ENCODE peak calls at places on chromosomes 13 and 19, in ten cellular contexts. One of them, this sample, is unnamed.

GRCh38 chr19:7554990-7555864 is 19.7 kb downstream of the PNPLA6 start:
- DNase-seq in tibial nerve: no peak
- DNase-seq in HCT116: no peak
- DNase-seq in right atrium auricular region: no peak
- DNase-seq in left lung: no peak
- DNase-seq in uterus: no peak
- DNase-seq in heart right ventricle: no peak
- DNase-seq in heart left ventricle: no peak
- DNase-seq in lower lobe of right lung: peak; percentile 61
- DNase-seq in brain microvascular endothelial cell: no peak
- DNase-seq in this sample: no peak

GRCh38 chr19:860481-861098 is 1.1 kb downstream of the CFD start:
- DNase-seq in tibial nerve: peak; percentile 66
- DNase-seq in HCT116: peak; percentile 73
- DNase-seq in right atrium auricular region: peak; percentile 78
- DNase-seq in left lung: peak; percentile 86
- DNase-seq in uterus: no peak
- DNase-seq in heart right ventricle: no peak
- DNase-seq in heart left ventricle: no peak
- DNase-seq in lower lobe of right lung: peak; percentile 85
- DNase-seq in brain microvascular endothelial cell: no peak
- DNase-seq in this sample: peak; percentile 50

GRCh38 chr19:45958763-45959516 is 14.7 kb downstream of the NOVA2 start:
- DNase-seq in tibial nerve: no peak
- DNase-seq in HCT116: no peak
- DNase-seq in right atrium auricular region: no peak
- DNase-seq in left lung: no peak
- DNase-seq in uterus: no peak
- DNase-seq in heart right ventricle: no peak
- DNase-seq in heart left ventricle: no peak
- DNase-seq in lower lobe of right lung: no peak
- DNase-seq in brain microvascular endothelial cell: no peak
- DNase-seq in this sample: no peak

GRCh38 chr13:36131215-36131930 is at the start of gene DCLK1:
- DNase-seq in tibial nerve: peak; percentile 60
- DNase-seq in HCT116: no peak
- DNase-seq in right atrium auricular region: peak; percentile 69
- DNase-seq in left lung: peak; percentile 82
- DNase-seq in uterus: peak; percentile 62
- DNase-seq in heart right ventricle: peak; percentile 54
- DNase-seq in heart left ventricle: peak; percentile 67
- DNase-seq in lower lobe of right lung: peak; percentile 51
- DNase-seq in brain microvascular endothelial cell: peak; percentile 33
- DNase-seq in this sample: no peak

GRCh38 chr13:73000027-73000674 is 58.7 kb upstream of the KLF5 start:
- DNase-seq in tibial nerve: no peak
- DNase-seq in HCT116: peak; percentile 26
- DNase-seq in right atrium auricular region: no peak
- DNase-seq in left lung: no peak
- DNase-seq in uterus: no peak
- DNase-seq in heart right ventricle: no peak
- DNase-seq in heart left ventricle: no peak
- DNase-seq in lower lobe of right lung: no peak
- DNase-seq in brain microvascular endothelial cell: no peak
- DNase-seq in this sample: no peak

GRCh38 chr19:35031072-35031881 is 1.0 kb downstream of the SCN1B start:
- DNase-seq in tibial nerve: no peak
- DNase-seq in HCT116: no peak
- DNase-seq in right atrium auricular region: no peak
- DNase-seq in left lung: no peak
- DNase-seq in uterus: no peak
- DNase-seq in heart right ventricle: no peak
- DNase-seq in heart left ventricle: peak; percentile 58
- DNase-seq in lower lobe of right lung: no peak
- DNase-seq in brain microvascular endothelial cell: no peak
- DNase-seq in this sample: no peak

GRCh38 chr13:99439048-99439447 is 62.2 kb upstream of the TM9SF2 start:
- DNase-seq in tibial nerve: no peak
- DNase-seq in HCT116: no peak
- DNase-seq in right atrium auricular region: peak; percentile 54
- DNase-seq in left lung: no peak
- DNase-seq in uterus: no peak
- DNase-seq in heart right ventricle: no peak
- DNase-seq in heart left ventricle: no peak
- DNase-seq in lower lobe of right lung: no peak
- DNase-seq in brain microvascular endothelial cell: no peak
- DNase-seq in this sample: no peak

GRCh38 chr19:17751103-17751911 is at the start of gene FCHO1:
- DNase-seq in tibial nerve: peak; percentile 21
- DNase-seq in HCT116: no peak
- DNase-seq in right atrium auricular region: no peak
- DNase-seq in left lung: peak; percentile 87
- DNase-seq in uterus: no peak
- DNase-seq in heart right ventricle: peak; percentile 37
- DNase-seq in heart left ventricle: peak; percentile 36
- DNase-seq in lower lobe of right lung: peak; percentile 75
- DNase-seq in brain microvascular endothelial cell: no peak
- DNase-seq in this sample: no peak

GRCh38 chr13:75359266-75359665 is 122.7 kb downstream of the TBC1D4 start:
- DNase-seq in tibial nerve: no peak
- DNase-seq in HCT116: peak; percentile 74
- DNase-seq in right atrium auricular region: no peak
- DNase-seq in left lung: no peak
- DNase-seq in uterus: no peak
- DNase-seq in heart right ventricle: no peak
- DNase-seq in heart left ventricle: no peak
- DNase-seq in lower lobe of right lung: no peak
- DNase-seq in brain microvascular endothelial cell: peak; percentile 82
- DNase-seq in this sample: peak; percentile 66

GRCh38 chr13:93646247-93646646 is 419.6 kb downstream of the GPC6 start:
- DNase-seq in tibial nerve: no peak
- DNase-seq in HCT116: no peak
- DNase-seq in right atrium auricular region: no peak
- DNase-seq in left lung: no peak
- DNase-seq in uterus: no peak
- DNase-seq in heart right ventricle: no peak
- DNase-seq in heart left ventricle: no peak
- DNase-seq in lower lobe of right lung: no peak
- DNase-seq in brain microvascular endothelial cell: no peak
- DNase-seq in this sample: no peak

GRCh38 chr13:102608944-102609343 is 12.2 kb downstream of the TPP2 start:
- DNase-seq in tibial nerve: no peak
- DNase-seq in HCT116: no peak
- DNase-seq in right atrium auricular region: no peak
- DNase-seq in left lung: no peak
- DNase-seq in uterus: no peak
- DNase-seq in heart right ventricle: no peak
- DNase-seq in heart left ventricle: no peak
- DNase-seq in lower lobe of right lung: no peak
- DNase-seq in brain microvascular endothelial cell: no peak
- DNase-seq in this sample: no peak

GRCh38 chr13:39959497-39959896 is 304.0 kb downstream of the COG6 start:
- DNase-seq in tibial nerve: no peak
- DNase-seq in HCT116: no peak
- DNase-seq in right atrium auricular region: no peak
- DNase-seq in left lung: no peak
- DNase-seq in uterus: no peak
- DNase-seq in heart right ventricle: no peak
- DNase-seq in heart left ventricle: no peak
- DNase-seq in lower lobe of right lung: no peak
- DNase-seq in brain microvascular endothelial cell: peak; percentile 26
- DNase-seq in this sample: no peak

GRCh38 chr13:112069063-112069726 is 2.2 kb downstream of the SOX1 start:
- DNase-seq in tibial nerve: no peak
- DNase-seq in HCT116: no peak
- DNase-seq in right atrium auricular region: no peak
- DNase-seq in left lung: no peak
- DNase-seq in uterus: no peak
- DNase-seq in heart right ventricle: no peak
- DNase-seq in heart left ventricle: no peak
- DNase-seq in lower lobe of right lung: no peak
- DNase-seq in brain microvascular endothelial cell: no peak
- DNase-seq in this sample: no peak

GRCh38 chr13:23852351-23852750 is 36.8 kb downstream of the MIPEP start:
- DNase-seq in tibial nerve: no peak
- DNase-seq in HCT116: no peak
- DNase-seq in right atrium auricular region: no peak
- DNase-seq in left lung: no peak
- DNase-seq in uterus: no peak
- DNase-seq in heart right ventricle: no peak
- DNase-seq in heart left ventricle: no peak
- DNase-seq in lower lobe of right lung: no peak
- DNase-seq in brain microvascular endothelial cell: no peak
- DNase-seq in this sample: no peak

GRCh38 chr19:39144487-39145071 is 19.0 kb downstream of the PAK4 start:
- DNase-seq in tibial nerve: no peak
- DNase-seq in HCT116: no peak
- DNase-seq in right atrium auricular region: no peak
- DNase-seq in left lung: peak; percentile 53
- DNase-seq in uterus: peak; percentile 44
- DNase-seq in heart right ventricle: no peak
- DNase-seq in heart left ventricle: no peak
- DNase-seq in lower lobe of right lung: no peak
- DNase-seq in brain microvascular endothelial cell: no peak
- DNase-seq in this sample: no peak

DNA sequence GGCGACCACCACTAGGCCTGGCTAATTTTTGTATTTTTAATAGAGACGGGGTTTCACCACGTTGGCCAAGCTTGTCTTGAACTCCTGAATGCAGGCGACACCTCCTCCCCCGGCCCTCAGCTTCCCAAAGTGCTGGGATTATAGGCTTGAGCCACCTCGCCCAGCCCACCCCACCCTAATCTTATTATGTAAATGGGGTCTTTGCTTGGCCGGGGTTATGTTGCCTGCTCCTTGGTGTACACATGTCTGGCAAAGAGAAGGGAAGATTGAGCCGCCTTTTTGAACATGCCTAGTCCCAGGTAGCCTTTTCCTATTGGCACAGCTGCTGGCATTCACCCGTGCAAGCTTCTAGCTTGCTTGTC is 106.8 kb downstream of the KCTD15 start:
- DNase-seq in tibial nerve: no peak
- DNase-seq in HCT116: no peak
- DNase-seq in right atrium auricular region: no peak
- DNase-seq in left lung: no peak
- DNase-seq in uterus: no peak
- DNase-seq in heart right ventricle: no peak
- DNase-seq in heart left ventricle: no peak
- DNase-seq in lower lobe of right lung: no peak
- DNase-seq in brain microvascular endothelial cell: no peak
- DNase-seq in this sample: no peak
- H3K27ac ChIP-seq in tibial nerve: no peak overlapping the region
- H3K27ac ChIP-seq in HCT116: no peak overlapping the region
- H3K27ac ChIP-seq in right atrium auricular region: no peak overlapping the region
- H3K27ac ChIP-seq in left lung: no peak overlapping the region
- H3K27ac ChIP-seq in uterus: no peak overlapping the region
- H3K27ac ChIP-seq in heart right ventricle: no peak overlapping the region
- H3K27ac ChIP-seq in heart left ventricle: no peak overlapping the region
- H3K27ac ChIP-seq in lower lobe of right lung: no peak overlapping the region
- H3K27ac ChIP-seq in brain microvascular endothelial cell: no peak overlapping the region
- H3K27ac ChIP-seq in this sample: no peak overlapping the region

GRCh38 chr19:4365341-4365740 is 22.0 kb downstream of the MPND start:
- DNase-seq in tibial nerve: no peak
- DNase-seq in HCT116: no peak
- DNase-seq in right atrium auricular region: no peak
- DNase-seq in left lung: no peak
- DNase-seq in uterus: no peak
- DNase-seq in heart right ventricle: no peak
- DNase-seq in heart left ventricle: no peak
- DNase-seq in lower lobe of right lung: peak; percentile 49
- DNase-seq in brain microvascular endothelial cell: no peak
- DNase-seq in this sample: no peak
- TF ChIP-seq CTCF in tibial nerve: no peak
- TF ChIP-seq CTCF in HCT116: no peak
- TF ChIP-seq CTCF in right atrium auricular region: no peak
- TF ChIP-seq CTCF in left lung: no peak
- TF ChIP-seq CTCF in uterus: no peak
- TF ChIP-seq CTCF in heart right ventricle: no peak
- TF ChIP-seq CTCF in heart left ventricle: no peak
- TF ChIP-seq CTCF in lower lobe of right lung: no peak
- TF ChIP-seq CTCF in brain microvascular endothelial cell: no peak
- TF ChIP-seq CTCF in this sample: no peak

DNA sequence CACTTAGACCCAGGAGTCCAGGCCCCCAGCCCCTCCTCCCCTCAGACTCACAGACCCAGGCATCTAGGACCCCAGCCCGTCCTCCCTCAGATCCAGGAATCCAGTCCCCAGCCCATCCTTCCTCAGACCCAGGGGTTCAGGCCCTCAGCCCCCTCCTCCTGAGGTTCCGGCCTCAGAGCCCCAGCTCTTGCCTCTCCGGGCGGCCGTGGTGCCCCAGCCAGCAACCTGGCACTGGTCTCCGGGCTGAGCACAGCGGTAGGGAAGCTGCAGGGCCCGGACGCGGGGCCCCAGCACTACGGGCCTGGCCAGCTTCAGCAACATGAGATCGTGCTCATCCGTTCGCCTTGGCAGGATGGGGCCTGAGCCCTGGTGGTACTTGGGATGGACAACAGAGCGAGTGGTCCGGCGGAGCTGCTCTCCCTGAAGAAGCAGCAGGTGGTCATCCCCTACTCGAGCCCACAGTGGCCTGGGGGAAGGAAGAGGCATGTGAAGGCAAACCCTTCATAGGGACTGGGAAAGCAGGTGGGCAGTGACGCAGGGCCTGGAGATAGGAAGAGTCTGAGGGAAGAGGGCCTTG is 3.7 kb downstream of the KLK10 start:
- DNase-seq in tibial nerve: no peak
- DNase-seq in HCT116: no peak
- DNase-seq in right atrium auricular region: no peak
- DNase-seq in left lung: no peak
- DNase-seq in uterus: no peak
- DNase-seq in heart right ventricle: no peak
- DNase-seq in heart left ventricle: no peak
- DNase-seq in lower lobe of right lung: no peak
- DNase-seq in brain microvascular endothelial cell: no peak
- DNase-seq in this sample: no peak
- H3K4me3 ChIP-seq in tibial nerve: no peak overlapping the region
- H3K4me3 ChIP-seq in HCT116: no peak overlapping the region
- H3K4me3 ChIP-seq in right atrium auricular region: no peak overlapping the region
- H3K4me3 ChIP-seq in left lung: no peak overlapping the region
- H3K4me3 ChIP-seq in uterus: no peak overlapping the region
- H3K4me3 ChIP-seq in heart right ventricle: no peak overlapping the region
- H3K4me3 ChIP-seq in heart left ventricle: no peak overlapping the region
- H3K4me3 ChIP-seq in lower lobe of right lung: no peak overlapping the region
- H3K4me3 ChIP-seq in brain microvascular endothelial cell: no peak overlapping the region
- H3K4me3 ChIP-seq in this sample: no peak overlapping the region

DNA sequence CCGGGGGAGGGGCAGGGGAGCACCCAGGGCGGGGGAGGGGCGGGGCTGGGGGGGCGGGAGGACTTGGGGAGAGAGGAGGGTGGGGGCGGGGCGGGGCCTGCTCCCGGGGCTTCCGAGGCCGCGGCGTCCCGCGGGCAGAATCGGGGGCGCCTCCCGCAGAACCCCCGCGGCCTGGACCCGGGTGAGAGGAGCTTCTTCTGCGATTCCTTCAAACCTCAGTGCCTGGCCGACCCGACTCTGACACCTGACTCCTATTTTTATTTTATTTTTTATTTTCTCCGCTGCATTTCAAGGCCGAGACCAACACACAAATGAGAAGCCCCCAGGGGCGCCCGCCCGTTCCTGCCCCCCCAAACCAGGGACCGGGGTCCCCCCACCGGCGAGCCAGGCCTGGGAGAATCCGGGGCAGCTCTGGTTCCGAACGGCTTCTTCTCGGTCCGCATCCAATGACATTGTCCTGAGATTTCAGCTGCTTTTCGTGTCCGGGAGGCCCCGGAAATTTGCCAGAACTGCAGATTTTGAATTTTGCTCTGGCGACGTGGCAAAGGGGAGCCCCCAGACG is 522 bp upstream of the GRTP1 start:
- DNase-seq in tibial nerve: peak; percentile 9
- DNase-seq in HCT116: no peak
- DNase-seq in right atrium auricular region: peak; percentile 56
- DNase-seq in left lung: no peak
- DNase-seq in uterus: peak; percentile 41
- DNase-seq in heart right ventricle: no peak
- DNase-seq in heart left ventricle: no peak
- DNase-seq in lower lobe of right lung: no peak
- DNase-seq in brain microvascular endothelial cell: no peak
- DNase-seq in this sample: no peak
- H3K27ac ChIP-seq in tibial nerve: peak overlapping the region; percentile 90
- H3K27ac ChIP-seq in HCT116: peak overlapping the region; percentile 40
- H3K27ac ChIP-seq in right atrium auricular region: peak overlapping the region; percentile 48
- H3K27ac ChIP-seq in left lung: no peak overlapping the region
- H3K27ac ChIP-seq in uterus: peak overlapping the region; percentile 90
- H3K27ac ChIP-seq in heart right ventricle: peak overlapping the region; percentile 73
- H3K27ac ChIP-seq in heart left ventricle: peak overlapping the region; percentile 54
- H3K27ac ChIP-seq in lower lobe of right lung: peak overlapping the region; percentile 62
- H3K27ac ChIP-seq in brain microvascular endothelial cell: no peak overlapping the region
- H3K27ac ChIP-seq in this sample: no peak overlapping the region